ENCODE peak calls at places on chromosomes 6 and 20, in five cellular contexts. One of them, this sample, is unnamed.

GRCh38 chr6:160347259-160348208 is 644 bp upstream of the SLC22A3 start:
- DNase-seq in endothelial cell: peak
- DNase-seq in bronchial epithelial cell: no peak
- DNase-seq in uterus: no peak
- DNase-seq in GM10248: no peak
- DNase-seq in this sample: no peak

GRCh38 chr6:170584954-170585498 is 589 bp upstream of the PDCD2 start:
- DNase-seq in uterus: no peak
- DNase-seq in endothelial cell: no peak
- DNase-seq in GM10248: no peak
- DNase-seq in bronchial epithelial cell: peak
- DNase-seq in this sample: no peak

GRCh38 chr6:88614306-88614877 is 349.0 kb downstream of the RNGTT start:
- DNase-seq in uterus: no peak
- DNase-seq in GM10248: no peak
- DNase-seq in bronchial epithelial cell: no peak
- DNase-seq in endothelial cell: no peak
- DNase-seq in this sample: no peak

GRCh38 chr6:26216015-26216885 is 129.0 kb downstream of the HFE start:
- DNase-seq in endothelial cell: peak
- DNase-seq in GM10248: peak
- DNase-seq in bronchial epithelial cell: peak
- DNase-seq in uterus: peak
- DNase-seq in this sample: peak

GRCh38 chr20:60283281-60283680 is 325.1 kb downstream of the CDH26 start:
- DNase-seq in bronchial epithelial cell: no peak
- DNase-seq in GM10248: no peak
- DNase-seq in endothelial cell: no peak
- DNase-seq in uterus: no peak
- DNase-seq in this sample: no peak

GRCh38 chr6:95593025-95593424 is 15.7 kb downstream of the MANEA start:
- DNase-seq in bronchial epithelial cell: peak
- DNase-seq in endothelial cell: no peak
- DNase-seq in GM10248: no peak
- DNase-seq in uterus: no peak
- DNase-seq in this sample: no peak

GRCh38 chr6:132749111-132749510 is 8.6 kb downstream of the VNN2 start:
- DNase-seq in uterus: no peak
- DNase-seq in bronchial epithelial cell: peak
- DNase-seq in endothelial cell: no peak
- DNase-seq in GM10248: no peak
- DNase-seq in this sample: no peak

GRCh38 chr6:138648127-138648526 is 125.4 kb upstream of the CCDC28A start:
- DNase-seq in bronchial epithelial cell: no peak
- DNase-seq in uterus: no peak
- DNase-seq in endothelial cell: no peak
- DNase-seq in GM10248: no peak
- DNase-seq in this sample: no peak

GRCh38 chr20:3808141-3808479 is 12.0 kb downstream of the CDC25B start:
- DNase-seq in uterus: peak
- DNase-seq in endothelial cell: no peak
- DNase-seq in bronchial epithelial cell: peak
- DNase-seq in GM10248: no peak
- DNase-seq in this sample: no peak

GRCh38 chr20:41340327-41341055 is at the start of gene LPIN3:
- DNase-seq in uterus: peak
- DNase-seq in GM10248: peak
- DNase-seq in bronchial epithelial cell: peak
- DNase-seq in endothelial cell: peak
- DNase-seq in this sample: peak

GRCh38 chr6:84340422-84340821 is 113.0 kb upstream of the CEP162 start:
- DNase-seq in bronchial epithelial cell: no peak
- DNase-seq in GM10248: no peak
- DNase-seq in uterus: no peak
- DNase-seq in endothelial cell: no peak
- DNase-seq in this sample: no peak

GRCh38 chr6:169722362-169723199 is 1.7 kb downstream of the PHF10 start:
- DNase-seq in uterus: no peak
- DNase-seq in GM10248: peak
- DNase-seq in bronchial epithelial cell: peak
- DNase-seq in endothelial cell: peak
- DNase-seq in this sample: peak

GRCh38 chr6:16136536-16137450 is 7.9 kb downstream of the MYLIP start:
- DNase-seq in bronchial epithelial cell: peak
- DNase-seq in GM10248: no peak
- DNase-seq in endothelial cell: no peak
- DNase-seq in uterus: no peak
- DNase-seq in this sample: no peak

GRCh38 chr20:12053348-12053747 is 135.7 kb downstream of the BTBD3 start:
- DNase-seq in GM10248: no peak
- DNase-seq in endothelial cell: peak
- DNase-seq in bronchial epithelial cell: peak
- DNase-seq in uterus: no peak
- DNase-seq in this sample: no peak

GRCh38 chr6:127893541-127893940 is 7.3 kb downstream of the THEMIS start:
- DNase-seq in bronchial epithelial cell: no peak
- DNase-seq in endothelial cell: no peak
- DNase-seq in uterus: no peak
- DNase-seq in GM10248: no peak
- DNase-seq in this sample: no peak

GRCh38 chr20:50744143-50744792 is 12.9 kb downstream of the PARD6B start:
- DNase-seq in uterus: peak
- DNase-seq in endothelial cell: no peak
- DNase-seq in bronchial epithelial cell: peak
- DNase-seq in GM10248: no peak
- DNase-seq in this sample: no peak
- TF ChIP-seq CTCF in uterus: peak
- TF ChIP-seq CTCF in endothelial cell: no peak
- TF ChIP-seq CTCF in bronchial epithelial cell: peak
- TF ChIP-seq CTCF in GM10248: no peak
- TF ChIP-seq CTCF in this sample: no peak

GRCh38 chr6:85436408-85436807 is 13.5 kb upstream of the NT5E start:
- DNase-seq in bronchial epithelial cell: no peak
- DNase-seq in uterus: no peak
- DNase-seq in endothelial cell: no peak
- DNase-seq in GM10248: no peak
- DNase-seq in this sample: no peak

GRCh38 chr6:85431271-85431670 is 18.6 kb upstream of the NT5E start:
- DNase-seq in endothelial cell: no peak
- DNase-seq in GM10248: no peak
- DNase-seq in bronchial epithelial cell: no peak
- DNase-seq in uterus: no peak
- DNase-seq in this sample: no peak

GRCh38 chr6:85429346-85429745 is 20.5 kb upstream of the NT5E start:
- DNase-seq in uterus: no peak
- DNase-seq in bronchial epithelial cell: no peak
- DNase-seq in endothelial cell: no peak
- DNase-seq in GM10248: no peak
- DNase-seq in this sample: no peak

GRCh38 chr6:85435872-85436271 is 14.0 kb upstream of the NT5E start:
- DNase-seq in uterus: no peak
- DNase-seq in bronchial epithelial cell: no peak
- DNase-seq in endothelial cell: no peak
- DNase-seq in GM10248: no peak
- DNase-seq in this sample: no peak

DNA sequence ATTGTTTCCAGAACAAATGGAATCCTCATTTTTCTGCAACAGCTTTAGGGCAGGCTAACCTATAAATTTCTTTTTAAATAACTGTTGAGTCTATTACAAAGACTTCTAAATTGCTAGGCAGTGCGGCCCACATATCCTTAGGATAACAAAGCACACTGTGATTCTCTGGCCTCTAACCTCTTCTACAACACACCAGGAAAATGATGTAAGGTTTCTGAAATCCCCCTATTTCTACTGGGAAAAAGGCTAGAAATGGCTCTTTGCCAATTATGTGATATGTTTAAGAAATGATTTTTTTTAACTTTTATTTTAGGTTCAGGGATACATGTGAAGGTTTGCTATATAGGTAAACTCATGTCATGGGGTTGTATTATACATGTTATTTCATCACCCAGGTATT is 17.3 kb upstream of the NT5E start:
- DNase-seq in endothelial cell: no peak
- DNase-seq in GM10248: no peak
- DNase-seq in uterus: no peak
- DNase-seq in bronchial epithelial cell: no peak
- DNase-seq in this sample: no peak
- TF ChIP-seq CTCF in endothelial cell: no peak
- TF ChIP-seq CTCF in GM10248: no peak
- TF ChIP-seq CTCF in uterus: no peak
- TF ChIP-seq CTCF in bronchial epithelial cell: no peak
- TF ChIP-seq CTCF in this sample: no peak

GRCh38 chr6:163707385-163708355 is 293.2 kb downstream of the QKI start:
- DNase-seq in endothelial cell: no peak
- DNase-seq in bronchial epithelial cell: no peak
- DNase-seq in uterus: no peak
- DNase-seq in GM10248: peak
- DNase-seq in this sample: no peak
- TF ChIP-seq CTCF in endothelial cell: no peak
- TF ChIP-seq CTCF in bronchial epithelial cell: no peak
- TF ChIP-seq CTCF in uterus: no peak
- TF ChIP-seq CTCF in GM10248: no peak
- TF ChIP-seq CTCF in this sample: peak

DNA sequence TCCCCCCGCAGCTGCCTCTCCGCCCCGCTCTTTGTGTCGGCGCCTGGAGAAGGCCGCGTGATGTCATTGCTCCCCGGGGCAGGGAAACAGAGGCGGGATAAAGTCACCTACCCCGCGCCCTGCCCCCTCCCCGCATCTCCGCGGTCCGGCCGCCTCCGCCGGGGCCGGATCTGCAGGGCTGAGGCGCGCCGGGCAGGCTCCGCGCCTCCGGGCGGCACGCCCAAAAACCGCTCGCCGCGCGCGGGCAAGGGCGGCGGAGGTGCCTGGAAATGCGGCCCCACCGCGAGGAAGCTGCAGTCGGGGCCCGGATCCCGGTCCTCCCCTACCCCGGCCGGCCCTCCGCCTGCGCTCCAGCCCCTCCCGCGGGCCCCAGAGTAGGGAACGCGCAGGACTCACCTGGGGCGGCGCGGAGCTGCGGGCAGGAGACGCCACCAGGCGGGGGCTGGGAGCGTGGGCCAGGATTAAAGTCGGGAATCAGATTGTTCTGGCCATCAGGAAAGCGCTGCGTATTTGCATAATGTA is at the start of gene FAXC:
- DNase-seq in GM10248: peak
- DNase-seq in uterus: peak
- DNase-seq in endothelial cell: peak
- DNase-seq in bronchial epithelial cell: peak
- DNase-seq in this sample: peak
- TF ChIP-seq CTCF in GM10248: peak
- TF ChIP-seq CTCF in uterus: peak
- TF ChIP-seq CTCF in endothelial cell: no peak
- TF ChIP-seq CTCF in bronchial epithelial cell: peak
- TF ChIP-seq CTCF in this sample: peak

GRCh38 chr20:46704714-46705377 is 4.6 kb upstream of the SLC2A10 start:
- DNase-seq in GM10248: no peak
- DNase-seq in endothelial cell: no peak
- DNase-seq in uterus: no peak
- DNase-seq in bronchial epithelial cell: no peak
- DNase-seq in this sample: no peak
- TF ChIP-seq CTCF in GM10248: no peak
- TF ChIP-seq CTCF in endothelial cell: no peak
- TF ChIP-seq CTCF in uterus: no peak
- TF ChIP-seq CTCF in bronchial epithelial cell: no peak
- TF ChIP-seq CTCF in this sample: no peak

GRCh38 chr20:64133951-64134407 is 26.6 kb upstream of the NPBWR2 start:
- DNase-seq in uterus: no peak
- DNase-seq in bronchial epithelial cell: no peak
- DNase-seq in GM10248: no peak
- DNase-seq in endothelial cell: no peak
- DNase-seq in this sample: no peak
- TF ChIP-seq CTCF in uterus: no peak
- TF ChIP-seq CTCF in bronchial epithelial cell: no peak
- TF ChIP-seq CTCF in GM10248: no peak
- TF ChIP-seq CTCF in endothelial cell: no peak
- TF ChIP-seq CTCF in this sample: peak

DNA sequence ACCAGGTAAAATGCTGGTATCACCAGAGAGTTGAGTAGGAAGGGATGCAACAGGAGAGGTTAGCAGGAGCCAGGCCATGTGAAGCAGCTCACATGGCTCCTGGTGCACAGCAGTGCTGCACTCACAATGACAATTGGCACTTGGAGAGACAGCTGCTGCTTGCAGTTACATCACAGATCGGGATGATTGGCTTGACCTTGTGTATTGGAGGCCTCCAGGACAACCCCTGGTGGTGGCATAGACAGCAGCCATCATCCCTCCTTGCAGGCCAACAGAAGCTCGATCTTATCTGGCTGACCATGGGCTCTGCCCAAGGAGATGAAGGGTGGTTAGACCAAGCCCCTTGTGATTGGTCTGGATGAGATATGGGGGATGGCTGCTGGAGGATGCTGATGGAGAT is 73.0 kb downstream of the EYA2 start:
- DNase-seq in uterus: no peak
- DNase-seq in GM10248: no peak
- DNase-seq in bronchial epithelial cell: no peak
- DNase-seq in endothelial cell: no peak
- DNase-seq in this sample: no peak
- TF ChIP-seq CTCF in uterus: no peak
- TF ChIP-seq CTCF in GM10248: no peak
- TF ChIP-seq CTCF in bronchial epithelial cell: no peak
- TF ChIP-seq CTCF in endothelial cell: no peak
- TF ChIP-seq CTCF in this sample: no peak

GRCh38 chr6:37538107-37538506 is 38.4 kb upstream of the CCDC167 start:
- DNase-seq in endothelial cell: peak
- DNase-seq in GM10248: peak
- DNase-seq in bronchial epithelial cell: peak
- DNase-seq in uterus: no peak
- DNase-seq in this sample: no peak
- TF ChIP-seq CTCF in endothelial cell: no peak
- TF ChIP-seq CTCF in GM10248: peak
- TF ChIP-seq CTCF in bronchial epithelial cell: peak
- TF ChIP-seq CTCF in uterus: no peak
- TF ChIP-seq CTCF in this sample: peak

GRCh38 chr20:45117581-45117980 is 2.6 kb upstream of the WFDC5 start:
- DNase-seq in GM10248: no peak
- DNase-seq in uterus: no peak
- DNase-seq in bronchial epithelial cell: no peak
- DNase-seq in endothelial cell: no peak
- DNase-seq in this sample: no peak
- TF ChIP-seq CTCF in GM10248: no peak
- TF ChIP-seq CTCF in uterus: no peak
- TF ChIP-seq CTCF in bronchial epithelial cell: no peak
- TF ChIP-seq CTCF in endothelial cell: no peak
- TF ChIP-seq CTCF in this sample: no peak

GRCh38 chr6:37990762-37991525 is 171.4 kb downstream of the ZFAND3 start:
- DNase-seq in endothelial cell: no peak
- DNase-seq in uterus: peak
- DNase-seq in GM10248: no peak
- DNase-seq in bronchial epithelial cell: peak
- DNase-seq in this sample: no peak
- TF ChIP-seq CTCF in endothelial cell: no peak
- TF ChIP-seq CTCF in uterus: no peak
- TF ChIP-seq CTCF in GM10248: no peak
- TF ChIP-seq CTCF in bronchial epithelial cell: no peak
- TF ChIP-seq CTCF in this sample: no peak

This sample was measured in neural crest cell.